ENCODE peak calls at places on chromosomes 13 and 19, in seven cellular contexts. L is AG09319; S is brain pericyte; D is neural crest cell; Y is HCT116; W is GM12892; G is stimulated activated CD4-positive, alpha-beta T cell treated with anti-CD3 and anti-CD28 coated beads, Interleukin-4, amount 100 ng/mL, for 1 hour. I is an unnamed sample.

GRCh38 chr13:43783820-43784219 is 3.0 kb downstream of the ENOX1 start:
- DNase-seq in L (no peak), S (no peak), D (no peak), Y (no peak), W (no peak), G (no peak), I (no peak)

GRCh38 chr19:33394006-33394722 is 20.7 kb downstream of the CEBPG start:
- DNase-seq in L (peak), S (no peak), D (no peak), Y (no peak), W (peak), G (no peak), I (no peak)

GRCh38 chr13:34657716-34658115 is 284.4 kb upstream of the NBEA start:
- DNase-seq in L (no peak), S (no peak), D (no peak), Y (no peak), W (no peak), G (no peak), I (no peak)

GRCh38 chr19:30222428-30222873 is 149.7 kb upstream of the ZNF536 start:
- DNase-seq in L (no peak), S (no peak), D (peak), Y (no peak), W (peak), G (no peak), I (no peak)

GRCh38 chr19:6772028-6772865 is at the start of gene VAV1:
- DNase-seq in L (no peak), S (no peak), D (no peak), Y (no peak), W (peak), G (peak), I (peak)

GRCh38 chr19:15294591-15294990 is 37.7 kb downstream of the BRD4 start:
- DNase-seq in L (no peak), S (no peak), D (no peak), Y (no peak), W (no peak), G (no peak), I (no peak)

GRCh38 chr13:52158629-52159158 is 703 bp downstream of the NEK3 start:
- DNase-seq in L (no peak), S (no peak), D (no peak), Y (no peak), W (no peak), G (no peak), I (no peak)

GRCh38 chr19:51552996-51553725 is 17.9 kb upstream of the ZNF175 start:
- DNase-seq in L (no peak), S (no peak), D (peak), Y (peak), W (no peak), G (peak), I (no peak)

GRCh38 chr13:102597029-102598015 is 536 bp downstream of the TPP2 start:
- DNase-seq in L (peak), S (no peak), D (peak), Y (no peak), W (peak), G (peak), I (peak)

GRCh38 chr19:53947624-53948023 is 15.1 kb upstream of the CACNG8 start:
- DNase-seq in L (no peak), S (no peak), D (no peak), Y (peak), W (no peak), G (no peak), I (no peak)

GRCh38 chr13:48400820-48401219 is 12.1 kb downstream of the LPAR6 start:
- DNase-seq in L (peak), S (no peak), D (no peak), Y (no peak), W (no peak), G (no peak), I (no peak)

GRCh38 chr13:61414136-61414535 is 1.5 kb downstream of the PCDH20 start:
- DNase-seq in L (no peak), S (no peak), D (no peak), Y (no peak), W (no peak), G (no peak), I (no peak)

GRCh38 chr19:5487222-5487621 is 32.0 kb downstream of the ZNRF4 start:
- DNase-seq in L (no peak), S (no peak), D (no peak), Y (no peak), W (no peak), G (no peak), I (no peak)

GRCh38 chr19:5125797-5126497 is 157.0 kb downstream of the KDM4B start:
- DNase-seq in L (no peak), S (no peak), D (no peak), Y (no peak), W (no peak), G (no peak), I (peak)

GRCh38 chr13:21675095-21676007 is 4.5 kb downstream of the FGF9 start:
- DNase-seq in L (no peak), S (no peak), D (peak), Y (no peak), W (peak), G (peak), I (peak)

GRCh38 chr13:80654638-80655249 is 313.8 kb upstream of the SPRY2 start:
- DNase-seq in L (no peak), S (no peak), D (no peak), Y (no peak), W (no peak), G (no peak), I (peak)

GRCh38 chr13:97226788-97227627 is 4.9 kb downstream of the MBNL2 start:
- DNase-seq in L (no peak), S (no peak), D (no peak), Y (no peak), W (no peak), G (peak), I (peak)

GRCh38 chr19:16315825-16316505 is 8.7 kb upstream of the KLF2 start:
- DNase-seq in L (peak), S (peak), D (no peak), Y (no peak), W (no peak), G (no peak), I (no peak)

GRCh38 chr13:32984857-32985626 is 31.2 kb upstream of the KL start:
- DNase-seq in L (no peak), S (no peak), D (no peak), Y (no peak), W (no peak), G (no peak), I (no peak)

GRCh38 chr13:47184311-47184710 is 287.5 kb upstream of the HTR2A start:
- DNase-seq in L (no peak), S (no peak), D (no peak), Y (no peak), W (no peak), G (no peak), I (no peak)

GRCh38 chr13:42101821-42102580 is 53.6 kb downstream of the DGKH start:
- DNase-seq in L (no peak), S (no peak), D (no peak), Y (no peak), W (no peak), G (no peak), I (no peak)

GRCh38 chr13:53126803-53127202 is 98.2 kb downstream of the OLFM4 start:
- DNase-seq in L (no peak), S (no peak), D (no peak), Y (no peak), W (no peak), G (no peak), I (no peak)

GRCh38 chr13:38008636-38009035 is 139.1 kb upstream of the TRPC4 start:
- DNase-seq in L (no peak), S (no peak), D (no peak), Y (no peak), W (no peak), G (no peak), I (no peak)

GRCh38 chr19:13150919-13151604 is 851 bp downstream of the IER2 start:
- DNase-seq in L (no peak), S (no peak), D (no peak), Y (no peak), W (no peak), G (peak), I (peak)

GRCh38 chr13:73146705-73147104 is 87.9 kb downstream of the KLF5 start:
- DNase-seq in L (no peak), S (no peak), D (no peak), Y (no peak), W (no peak), G (no peak), I (no peak)